ENCODE peak calls at places on chromosomes 7 and 10, in six cellular contexts. Z, D, A, H, I and J are unnamed samples.

GRCh38 chr7:94656925-94657731 is 1.2 kb upstream of the SGCE start:
- DNase-seq in A (no peak), D (no peak), I (peak), Z (peak), H (peak), J (no peak)

GRCh38 chr10:28970231-28970630 is 292.9 kb downstream of the BAMBI start:
- DNase-seq in I (peak), A (no peak), Z (peak), D (no peak), H (no peak), J (no peak)

GRCh38 chr10:79268717-79269116 is 78.6 kb upstream of the PPIF start:
- DNase-seq in Z (no peak), A (no peak), H (no peak), D (no peak), I (peak), J (no peak)

GRCh38 chr10:60549686-60550085 is 160.0 kb upstream of the ANK3 start:
- DNase-seq in H (no peak), Z (no peak), I (peak), A (peak), D (no peak), J (no peak)

GRCh38 chr7:16961650-16962049 is 79.9 kb upstream of the AGR3 start:
- DNase-seq in A (no peak), H (no peak), Z (no peak), I (peak), D (no peak), J (no peak)

GRCh38 chr10:122346326-122346950 is 28.1 kb upstream of the PLEKHA1 start:
- DNase-seq in I (no peak), A (no peak), D (no peak), H (no peak), Z (no peak), J (no peak)

GRCh38 chr7:21251166-21251806 is 176.6 kb upstream of the SP4 start:
- DNase-seq in I (no peak), D (no peak), Z (no peak), H (no peak), A (peak), J (no peak)

GRCh38 chr7:18590744-18591340 is 95.3 kb downstream of the HDAC9 start:
- DNase-seq in A (peak), Z (no peak), I (peak), H (no peak), D (no peak), J (no peak)

GRCh38 chr10:66148312-66148711 is 777.5 kb upstream of the LRRTM3 start:
- DNase-seq in D (no peak), A (no peak), I (no peak), H (no peak), Z (no peak), J (no peak)

GRCh38 chr7:74376256-74377036 is 77.3 kb upstream of the GTF2IRD1 start:
- DNase-seq in A (no peak), I (no peak), H (no peak), D (no peak), Z (no peak), J (no peak)

GRCh38 chr10:124657806-124658205 is 86.4 kb downstream of the FAM53B start:
- DNase-seq in H (no peak), Z (peak), D (no peak), A (no peak), I (peak), J (no peak)

DNA sequence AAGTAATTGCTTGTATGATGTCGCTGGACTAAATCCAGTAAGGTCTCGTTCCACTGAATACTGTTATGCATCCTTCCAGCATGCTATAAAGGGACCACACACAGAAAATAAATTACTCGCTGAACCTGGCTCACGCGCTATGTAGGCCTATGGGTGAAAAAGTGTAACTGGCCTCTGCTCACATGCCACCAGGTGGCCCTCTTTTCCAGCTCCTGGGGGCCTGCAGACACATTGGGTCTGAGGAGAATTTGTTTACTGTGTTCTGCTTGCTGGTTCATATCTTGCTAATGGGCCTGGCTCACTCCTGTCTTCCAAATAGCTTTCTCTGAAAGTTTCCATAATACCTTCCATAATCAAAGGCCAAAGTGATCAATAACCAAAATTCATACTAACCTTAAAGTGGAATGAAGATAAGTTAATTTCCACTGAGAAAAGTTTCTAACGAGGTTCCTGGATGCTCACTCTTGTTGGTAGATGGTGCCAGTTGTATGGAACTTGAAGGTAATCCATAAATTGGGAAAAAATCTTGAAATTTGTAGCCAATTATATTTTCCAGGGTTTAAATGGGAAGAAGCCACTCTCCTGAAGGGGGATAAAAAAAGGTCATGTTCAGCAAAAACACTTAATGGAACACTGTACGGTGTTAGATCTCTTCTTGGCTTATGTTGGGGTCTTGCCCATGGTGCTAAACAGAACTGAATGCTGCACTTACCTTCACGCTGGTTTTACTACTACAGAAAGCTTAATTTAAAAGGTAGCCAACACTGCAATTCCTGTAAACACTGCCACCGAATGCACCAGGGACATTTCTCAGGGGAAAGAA is 27.0 kb upstream of the ZPBP start:
- DNase-seq in D (no peak), Z (no peak), A (peak), I (no peak), H (no peak), J (no peak)
- TF ChIP-seq CTCF in D (peak), Z (no peak), A (peak), I (no peak), H (peak), J (no peak)

GRCh38 chr10:14032406-14032998 is 298.2 kb downstream of the FRMD4A start:
- DNase-seq in I (peak), D (no peak), Z (no peak), A (no peak), H (peak), J (no peak)
- TF ChIP-seq CTCF in I (peak), D (peak), Z (peak), A (peak), H (peak), J (peak)

GRCh38 chr10:22006379-22006884 is 2.9 kb upstream of the DNAJC1 start:
- DNase-seq in D (no peak), A (no peak), Z (no peak), H (no peak), I (no peak), J (no peak)
- TF ChIP-seq CTCF in D (no peak), A (no peak), Z (no peak), H (no peak), I (no peak), J (no peak)

DNA sequence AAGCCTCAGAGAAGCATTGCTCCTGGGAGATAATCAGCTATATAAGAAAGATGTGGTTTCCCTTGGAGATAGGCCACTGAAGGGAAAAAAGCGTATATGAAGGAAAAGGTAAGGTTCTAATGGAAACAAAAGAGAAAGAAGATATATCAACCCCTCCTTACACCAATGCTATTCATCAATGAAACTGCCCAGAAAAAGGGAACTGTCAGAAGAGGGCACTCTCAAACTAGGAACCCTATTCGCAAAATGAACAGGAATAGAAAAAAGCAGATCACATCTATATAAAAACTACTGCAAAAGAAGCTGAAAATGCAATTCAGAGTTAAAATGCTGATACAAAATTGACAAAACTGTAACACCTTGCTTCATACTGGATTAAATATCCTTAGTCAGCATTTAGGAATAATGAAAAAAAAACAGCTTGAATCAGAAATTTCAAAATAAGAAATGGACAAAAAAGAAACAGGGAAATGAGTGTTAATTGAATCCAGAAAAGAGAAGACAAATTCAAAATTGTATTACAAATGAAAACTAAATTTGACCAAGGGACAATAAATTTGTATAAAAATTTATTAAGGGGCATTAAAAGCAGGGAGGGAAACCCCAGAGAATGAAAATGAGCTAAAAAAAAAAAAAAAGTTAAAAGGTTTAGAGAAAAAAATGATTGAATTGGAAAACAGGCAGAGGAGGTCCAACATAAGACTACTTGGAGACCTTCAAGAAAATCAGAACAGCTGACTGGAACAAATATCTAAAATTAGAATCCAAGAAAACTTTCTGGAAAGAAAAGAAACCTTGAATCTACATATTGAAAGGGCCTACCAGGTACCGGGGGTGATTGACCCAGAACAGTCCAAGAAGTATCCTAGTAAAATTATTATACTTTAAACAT is 17.9 kb downstream of the NHLRC2 start:
- DNase-seq in H (no peak), D (no peak), A (no peak), I (no peak), Z (no peak), J (no peak)
- TF ChIP-seq CTCF in H (no peak), D (no peak), A (no peak), I (no peak), Z (no peak), J (no peak)

GRCh38 chr10:37263304-37263703 is 137.9 kb downstream of the ANKRD30A start:
- DNase-seq in A (peak), I (no peak), H (no peak), D (no peak), Z (no peak), J (no peak)
- TF ChIP-seq CTCF in A (peak), I (no peak), H (no peak), D (no peak), Z (no peak), J (no peak)

GRCh38 chr10:115129752-115130151 is 36.6 kb downstream of the ATRNL1 start:
- DNase-seq in H (no peak), Z (no peak), A (peak), D (no peak), I (peak), J (no peak)
- TF ChIP-seq CTCF in H (peak), Z (no peak), A (no peak), D (no peak), I (no peak), J (peak)

GRCh38 chr10:84341983-84342382 is 13.6 kb downstream of the CCSER2 start:
- DNase-seq in D (no peak), I (no peak), A (no peak), Z (no peak), H (no peak), J (no peak)

GRCh38 chr10:84340632-84341537 is 12.5 kb downstream of the CCSER2 start:
- DNase-seq in I (no peak), A (no peak), H (no peak), D (no peak), Z (no peak), J (no peak)

GRCh38 chr10:84340187-84340586 is 11.8 kb downstream of the CCSER2 start:
- DNase-seq in Z (no peak), H (no peak), A (no peak), D (no peak), I (no peak), J (no peak)

GRCh38 chr10:84342584-84342983 is 14.2 kb downstream of the CCSER2 start:
- DNase-seq in D (no peak), I (no peak), H (no peak), Z (no peak), A (no peak), J (no peak)

DNA sequence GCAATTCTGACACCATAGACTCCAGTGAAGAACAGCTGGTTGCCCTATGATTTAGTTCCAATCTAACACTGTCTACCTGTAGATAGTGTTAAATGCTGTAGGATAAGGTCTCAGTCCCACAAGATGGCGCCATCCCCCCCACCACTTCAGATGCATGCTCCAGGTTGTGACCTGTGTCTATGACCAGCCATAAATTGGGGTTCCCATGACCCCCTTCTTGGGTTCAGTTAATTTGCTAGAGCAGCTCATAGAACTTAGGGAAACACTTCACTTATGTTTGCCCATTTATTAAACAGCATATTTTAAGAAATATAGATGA is 13.1 kb downstream of the CCSER2 start:
- DNase-seq in I (no peak), Z (no peak), A (no peak), H (no peak), D (no peak), J (no peak)
- TF ChIP-seq CTCF in I (no peak), Z (peak), A (peak), H (no peak), D (peak), J (no peak)

GRCh38 chr10:116120688-116121087 is 152.3 kb downstream of the GFRA1 start:
- DNase-seq in I (no peak), Z (no peak), D (no peak), H (peak), A (no peak), J (no peak)
- TF ChIP-seq CTCF in I (peak), Z (peak), D (peak), H (peak), A (peak), J (peak)

DNA sequence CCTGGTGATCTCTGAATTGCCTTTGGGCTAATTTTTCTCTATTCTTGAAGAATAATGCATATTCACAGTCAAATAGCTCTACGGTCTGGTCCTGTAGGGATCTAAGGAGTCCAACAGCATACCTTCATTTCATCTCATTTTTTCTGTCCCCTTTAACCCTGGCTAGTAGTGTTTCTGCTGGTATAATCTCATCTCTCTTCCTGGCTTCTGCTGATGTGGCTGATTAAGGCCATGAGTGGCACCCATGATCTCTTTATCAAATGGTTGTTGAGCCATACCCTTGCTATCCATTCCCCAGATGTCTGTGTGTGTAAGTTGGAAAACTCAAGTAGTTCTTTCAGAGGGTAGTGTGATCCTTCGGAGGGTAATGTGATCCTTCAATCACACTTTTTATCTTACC is 119.5 kb downstream of the MARCHF5 start:
- DNase-seq in Z (no peak), D (no peak), A (no peak), H (no peak), I (no peak), J (no peak)
- TF ChIP-seq CTCF in Z (no peak), D (no peak), A (no peak), H (no peak), I (no peak), J (no peak)